ENCODE peak calls at places on chromosomes 3 and 15, in five cellular contexts. One of them, this sample, is unnamed.

GRCh38 chr3:38473229-38473628 is 19.5 kb downstream of the ACVR2B start:
- DNase-seq in esophagus muscularis mucosa: no peak
- DNase-seq in K562: peak; percentile 11
- DNase-seq in stomach: no peak
- DNase-seq in Panc1: no peak
- DNase-seq in this sample: no peak

GRCh38 chr3:55567615-55568014 is 80.5 kb upstream of the WNT5A start:
- DNase-seq in esophagus muscularis mucosa: no peak
- DNase-seq in K562: no peak
- DNase-seq in stomach: no peak
- DNase-seq in Panc1: no peak
- DNase-seq in this sample: no peak

GRCh38 chr15:39685999-39686613 is 96.5 kb downstream of the FSIP1 start:
- DNase-seq in esophagus muscularis mucosa: no peak
- DNase-seq in K562: peak; percentile 78
- DNase-seq in stomach: no peak
- DNase-seq in Panc1: peak; percentile 13
- DNase-seq in this sample: no peak

GRCh38 chr15:47652853-47653243 is 64.5 kb upstream of the SEMA6D start:
- DNase-seq in esophagus muscularis mucosa: no peak
- DNase-seq in K562: no peak
- DNase-seq in stomach: no peak
- DNase-seq in Panc1: no peak
- DNase-seq in this sample: no peak

GRCh38 chr3:117518385-117518784 is 808.8 kb downstream of the TUSC7 start:
- DNase-seq in esophagus muscularis mucosa: no peak
- DNase-seq in K562: no peak
- DNase-seq in stomach: no peak
- DNase-seq in Panc1: no peak
- DNase-seq in this sample: no peak

GRCh38 chr15:67523337-67523736 is 2.4 kb downstream of the C15orf61 start:
- DNase-seq in esophagus muscularis mucosa: no peak
- DNase-seq in K562: no peak
- DNase-seq in stomach: no peak
- DNase-seq in Panc1: no peak
- DNase-seq in this sample: no peak

GRCh38 chr3:123692041-123692440 is 107.2 kb upstream of the HACD2 start:
- DNase-seq in esophagus muscularis mucosa: no peak
- DNase-seq in K562: no peak
- DNase-seq in stomach: no peak
- DNase-seq in Panc1: no peak
- DNase-seq in this sample: no peak

GRCh38 chr15:32030795-32031194 is 480 bp downstream of the CHRNA7 start:
- DNase-seq in esophagus muscularis mucosa: no peak
- DNase-seq in K562: no peak
- DNase-seq in stomach: no peak
- DNase-seq in Panc1: no peak
- DNase-seq in this sample: no peak

GRCh38 chr3:30668051-30668609 is 61.7 kb downstream of the TGFBR2 start:
- DNase-seq in esophagus muscularis mucosa: no peak
- DNase-seq in K562: peak; percentile 11
- DNase-seq in stomach: no peak
- DNase-seq in Panc1: no peak
- DNase-seq in this sample: no peak

GRCh38 chr15:34109775-34110663 is 8.1 kb downstream of the PGBD4 start:
- DNase-seq in esophagus muscularis mucosa: no peak
- DNase-seq in K562: peak; percentile 60
- DNase-seq in stomach: no peak
- DNase-seq in Panc1: no peak
- DNase-seq in this sample: no peak

GRCh38 chr15:57198654-57199241 is 177.6 kb upstream of the CGNL1 start:
- DNase-seq in esophagus muscularis mucosa: no peak
- DNase-seq in K562: no peak
- DNase-seq in stomach: no peak
- DNase-seq in Panc1: no peak
- DNase-seq in this sample: no peak

GRCh38 chr3:98971183-98971681 is 69.7 kb upstream of the DCBLD2 start:
- DNase-seq in esophagus muscularis mucosa: no peak
- DNase-seq in K562: no peak
- DNase-seq in stomach: no peak
- DNase-seq in Panc1: no peak
- DNase-seq in this sample: no peak

GRCh38 chr15:84908564-84908963 is 24.1 kb downstream of the SLC28A1 start:
- DNase-seq in esophagus muscularis mucosa: no peak
- DNase-seq in K562: no peak
- DNase-seq in stomach: no peak
- DNase-seq in Panc1: no peak
- DNase-seq in this sample: no peak

GRCh38 chr3:10366681-10367101 is 45.8 kb upstream of the SEC13 start:
- DNase-seq in esophagus muscularis mucosa: no peak
- DNase-seq in K562: no peak
- DNase-seq in stomach: no peak
- DNase-seq in Panc1: peak; percentile 55
- DNase-seq in this sample: no peak

GRCh38 chr3:24400015-24400414 is 94.6 kb downstream of the THRB start:
- DNase-seq in esophagus muscularis mucosa: no peak
- DNase-seq in K562: no peak
- DNase-seq in stomach: no peak
- DNase-seq in Panc1: no peak
- DNase-seq in this sample: no peak

GRCh38 chr3:31710123-31710841 is 177.6 kb downstream of the STT3B start:
- DNase-seq in esophagus muscularis mucosa: no peak
- DNase-seq in K562: no peak
- DNase-seq in stomach: peak; percentile 56
- DNase-seq in Panc1: no peak
- DNase-seq in this sample: no peak

DNA sequence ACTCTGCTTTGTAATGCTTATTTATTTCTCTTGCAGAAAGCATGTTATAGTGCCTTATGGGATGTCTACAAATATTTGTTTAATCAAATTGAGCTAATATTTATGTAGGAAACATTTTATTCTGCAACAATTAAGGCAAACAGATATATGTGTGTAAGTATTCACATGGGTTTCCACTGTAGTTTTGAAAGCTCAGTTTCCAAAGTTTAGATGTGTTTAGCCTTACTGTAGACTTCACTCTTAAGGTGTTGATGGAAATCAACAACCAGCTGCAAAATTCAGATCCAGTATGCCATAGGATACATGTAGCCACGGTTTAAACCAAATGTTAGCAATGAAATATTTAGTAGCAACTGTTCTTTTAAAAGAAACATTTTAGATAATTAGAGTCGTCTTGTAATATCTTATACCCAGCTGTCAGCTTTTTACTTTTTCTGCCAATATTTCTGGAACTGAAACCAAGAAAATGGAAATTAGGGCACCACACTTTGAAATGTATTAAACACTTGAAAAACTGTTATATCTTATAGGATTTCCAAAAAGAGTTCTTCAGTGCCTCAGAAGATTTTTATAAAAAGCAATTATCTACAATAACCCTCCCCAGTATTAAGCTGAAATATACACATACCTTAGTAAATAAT is 18.5 kb downstream of the PIK3CA start:
- DNase-seq in esophagus muscularis mucosa: no peak
- DNase-seq in K562: no peak
- DNase-seq in stomach: no peak
- DNase-seq in Panc1: no peak
- DNase-seq in this sample: no peak
- H3K4me1 ChIP-seq in esophagus muscularis mucosa: peaks cover 16% of the 10 kb centered on the region
- H3K4me1 ChIP-seq in K562: no peaks in the 10 kb centered on the region
- H3K4me1 ChIP-seq in stomach: peaks cover 8% of the 10 kb centered on the region
- H3K4me1 ChIP-seq in Panc1: peaks cover 5% of the 10 kb centered on the region
- H3K4me1 ChIP-seq in this sample: peaks cover 14% of the 10 kb centered on the region

GRCh38 chr3:19331931-19332330 is 183.6 kb downstream of the KCNH8 start:
- DNase-seq in esophagus muscularis mucosa: no peak
- DNase-seq in K562: no peak
- DNase-seq in stomach: no peak
- DNase-seq in Panc1: no peak
- DNase-seq in this sample: no peak

DNA sequence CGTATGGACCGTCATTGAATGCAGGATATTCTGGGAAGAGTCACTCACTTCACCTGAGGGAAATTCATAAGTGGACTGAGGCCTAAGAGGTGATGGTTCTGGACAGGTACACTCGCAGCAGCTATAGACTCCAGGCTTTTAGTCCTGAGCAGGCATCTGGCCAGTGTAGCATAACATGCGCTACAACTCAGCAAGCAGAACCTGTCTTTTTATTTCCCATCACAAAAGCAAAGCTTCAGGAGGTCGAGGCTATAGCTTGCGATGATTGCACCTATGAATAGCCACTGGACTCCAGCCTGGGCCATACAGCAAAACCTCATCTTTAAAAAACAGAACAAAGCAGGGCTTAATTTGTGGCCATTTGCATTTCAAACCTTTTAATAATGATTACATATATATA is 185.8 kb downstream of the KCNH8 start:
- DNase-seq in esophagus muscularis mucosa: no peak
- DNase-seq in K562: no peak
- DNase-seq in stomach: no peak
- DNase-seq in Panc1: no peak
- DNase-seq in this sample: no peak
- TF ChIP-seq POLR2AphosphoS5 in esophagus muscularis mucosa: no peak
- TF ChIP-seq POLR2AphosphoS5 in K562: no peak
- TF ChIP-seq POLR2AphosphoS5 in stomach: no peak
- TF ChIP-seq POLR2AphosphoS5 in Panc1: no peak
- TF ChIP-seq POLR2AphosphoS5 in this sample: no peak

GRCh38 chr15:92907229-92907628 is 7.1 kb downstream of the CHD2 start:
- DNase-seq in esophagus muscularis mucosa: no peak
- DNase-seq in K562: peak; percentile 34
- DNase-seq in stomach: no peak
- DNase-seq in Panc1: no peak
- DNase-seq in this sample: no peak

GRCh38 chr15:92909131-92909781 is 9.1 kb downstream of the CHD2 start:
- DNase-seq in esophagus muscularis mucosa: no peak
- DNase-seq in K562: no peak
- DNase-seq in stomach: no peak
- DNase-seq in Panc1: no peak
- DNase-seq in this sample: no peak

GRCh38 chr15:92908369-92909057 is 8.4 kb downstream of the CHD2 start:
- DNase-seq in esophagus muscularis mucosa: no peak
- DNase-seq in K562: no peak
- DNase-seq in stomach: no peak
- DNase-seq in Panc1: no peak
- DNase-seq in this sample: no peak

GRCh38 chr15:92906563-92907081 is 6.5 kb downstream of the CHD2 start:
- DNase-seq in esophagus muscularis mucosa: no peak
- DNase-seq in K562: peak; percentile 77
- DNase-seq in stomach: no peak
- DNase-seq in Panc1: no peak
- DNase-seq in this sample: no peak

GRCh38 chr15:92907880-92908279 is 7.8 kb downstream of the CHD2 start:
- DNase-seq in esophagus muscularis mucosa: no peak
- DNase-seq in K562: peak; percentile 65
- DNase-seq in stomach: no peak
- DNase-seq in Panc1: no peak
- DNase-seq in this sample: no peak
- H3K4me1 ChIP-seq in esophagus muscularis mucosa: peaks cover 84% of the 10 kb centered on the region
- H3K4me1 ChIP-seq in K562: peaks cover 3% of the 10 kb centered on the region
- H3K4me1 ChIP-seq in stomach: peaks cover 63% of the 10 kb centered on the region
- H3K4me1 ChIP-seq in Panc1: peaks cover 82% of the 10 kb centered on the region
- H3K4me1 ChIP-seq in this sample: peaks cover 93% of the 10 kb centered on the region

GRCh38 chr15:69414702-69415161 is 583 bp downstream of the KIF23 start:
- DNase-seq in esophagus muscularis mucosa: no peak
- DNase-seq in K562: peak; percentile 62
- DNase-seq in stomach: no peak
- DNase-seq in Panc1: peak; percentile 67
- DNase-seq in this sample: no peak
- TF ChIP-seq POLR2AphosphoS5 in esophagus muscularis mucosa: peak; percentile 62
- TF ChIP-seq POLR2AphosphoS5 in K562: no peak
- TF ChIP-seq POLR2AphosphoS5 in stomach: peak; percentile 56
- TF ChIP-seq POLR2AphosphoS5 in Panc1: no peak
- TF ChIP-seq POLR2AphosphoS5 in this sample: no peak

DNA sequence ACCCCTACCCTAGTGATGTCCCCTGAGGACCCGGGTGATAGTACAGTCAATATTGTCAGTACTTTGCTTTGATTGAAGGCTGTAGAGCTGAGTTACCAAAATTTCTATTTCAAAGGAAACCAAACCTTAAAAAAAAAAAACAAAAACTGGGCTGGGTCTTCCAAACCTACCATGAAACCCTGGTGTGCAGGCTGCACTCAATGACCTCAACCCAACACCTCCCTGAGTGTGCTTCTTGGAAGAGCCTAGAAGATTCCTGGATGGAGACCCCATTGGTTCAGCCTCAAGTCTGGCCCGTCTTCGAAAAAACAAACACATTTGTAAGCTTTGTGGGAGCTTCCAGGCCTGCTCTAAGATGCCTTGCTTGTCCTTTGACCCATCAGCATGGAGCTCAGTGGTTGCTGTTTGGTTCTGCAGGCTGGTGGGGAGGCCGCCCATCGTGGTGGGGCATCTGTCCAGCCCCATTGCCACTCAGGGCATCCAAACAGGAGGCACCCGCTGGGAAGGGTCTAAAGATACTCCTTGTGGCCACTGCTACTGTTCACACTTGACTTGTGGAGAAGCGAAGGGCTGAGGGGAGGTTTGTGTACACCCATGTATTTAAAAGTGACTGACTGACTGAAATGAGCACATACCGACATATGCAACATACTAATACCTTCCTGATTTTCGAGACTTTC is 32.2 kb downstream of the CRTAP start:
- DNase-seq in esophagus muscularis mucosa: peak; percentile 82
- DNase-seq in K562: no peak
- DNase-seq in stomach: no peak
- DNase-seq in Panc1: no peak
- DNase-seq in this sample: no peak
- H3K4me1 ChIP-seq in esophagus muscularis mucosa: peaks cover 13% of the 10 kb centered on the region
- H3K4me1 ChIP-seq in K562: no peaks in the 10 kb centered on the region
- H3K4me1 ChIP-seq in stomach: no peaks in the 10 kb centered on the region
- H3K4me1 ChIP-seq in Panc1: no peaks in the 10 kb centered on the region
- H3K4me1 ChIP-seq in this sample: peaks cover 4% of the 10 kb centered on the region

GRCh38 chr3:62197613-62198012 is 175.7 kb downstream of the FEZF2 start:
- DNase-seq in esophagus muscularis mucosa: no peak
- DNase-seq in K562: no peak
- DNase-seq in stomach: peak; percentile 4
- DNase-seq in Panc1: no peak
- DNase-seq in this sample: no peak
- TF ChIP-seq POLR2AphosphoS5 in esophagus muscularis mucosa: no peak
- TF ChIP-seq POLR2AphosphoS5 in K562: no peak
- TF ChIP-seq POLR2AphosphoS5 in stomach: no peak
- TF ChIP-seq POLR2AphosphoS5 in Panc1: no peak
- TF ChIP-seq POLR2AphosphoS5 in this sample: no peak

DNA sequence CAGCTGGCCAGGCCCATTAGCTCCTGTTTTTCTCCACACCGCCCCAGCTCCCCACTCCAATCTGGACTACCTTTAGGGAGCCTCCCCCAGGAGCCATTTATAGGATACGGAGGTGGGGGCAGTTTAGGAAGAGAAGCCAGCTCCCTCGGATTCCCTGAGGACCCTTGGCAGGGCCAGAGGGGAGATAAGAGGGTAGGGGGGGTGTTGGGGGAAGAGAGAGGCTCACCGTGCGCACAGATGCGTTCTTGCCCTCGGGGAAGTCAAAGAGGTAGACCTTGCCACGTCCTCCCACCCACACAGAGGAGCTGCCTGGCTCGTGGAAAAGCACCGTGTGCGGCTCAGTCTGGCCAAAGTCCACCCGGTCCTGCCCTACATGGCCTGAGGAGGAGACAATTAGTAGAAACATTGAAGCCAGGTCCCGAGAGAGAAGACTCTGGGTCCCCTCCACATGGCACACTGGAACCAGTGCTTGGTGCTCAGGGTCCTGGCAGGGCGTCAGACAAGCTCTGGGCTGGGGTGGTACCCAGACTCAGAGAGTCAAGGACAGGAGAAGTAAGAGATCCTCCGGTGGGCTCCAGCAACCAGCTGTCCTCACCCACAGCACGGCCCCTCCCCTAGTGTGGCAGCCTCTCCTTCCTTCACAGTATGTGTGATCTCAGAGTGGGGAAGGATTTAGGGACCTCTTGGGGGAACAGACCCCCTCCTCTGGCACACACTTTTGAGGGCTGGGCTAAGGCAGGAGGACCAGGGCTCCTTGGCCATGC is 15.0 kb downstream of the SEMA7A start:
- DNase-seq in esophagus muscularis mucosa: no peak
- DNase-seq in K562: no peak
- DNase-seq in stomach: no peak
- DNase-seq in Panc1: no peak
- DNase-seq in this sample: no peak
- H3K4me1 ChIP-seq in esophagus muscularis mucosa: peaks cover 17% of the 10 kb centered on the region
- H3K4me1 ChIP-seq in K562: peaks cover 58% of the 10 kb centered on the region
- H3K4me1 ChIP-seq in stomach: no peaks in the 10 kb centered on the region
- H3K4me1 ChIP-seq in Panc1: peaks cover 42% of the 10 kb centered on the region
- H3K4me1 ChIP-seq in this sample: peaks cover 86% of the 10 kb centered on the region

This sample was measured in spleen.